ENCODE peak calls at places on chromosomes 1 and 21, in eight cellular contexts. N, M, G, Q, Y, P, X and V are unnamed samples.

GRCh38 chr1:83499998-83500397 is 498.9 kb downstream of the TTLL7 start:
- DNase-seq in M (no peak), Q (no peak), N (no peak), P (no peak), G (no peak), X (no peak), Y (no peak), V (no peak)

GRCh38 chr1:99788896-99789295 is 22.5 kb upstream of the FRRS1 start:
- DNase-seq in N (no peak), P (no peak), Y (no peak), M (no peak), G (no peak), Q (no peak), X (no peak), V (no peak)

GRCh38 chr1:214441119-214441518 is 110.3 kb downstream of the PTPN14 start:
- DNase-seq in Y (no peak), G (no peak), X (no peak), Q (no peak), P (no peak), N (no peak), M (no peak), V (no peak)

GRCh38 chr1:3350441-3351261 is 103.8 kb upstream of the ARHGEF16 start:
- DNase-seq in N (no peak), Q (peak; percentile 81), G (no peak), M (no peak), Y (no peak), P (peak; percentile 45), X (peak; percentile 68), V (peak; percentile 35)

GRCh38 chr1:110215621-110216020 is 5.5 kb downstream of the KCNC4 start:
- DNase-seq in G (no peak), P (no peak), Y (no peak), N (no peak), X (no peak), M (no peak), Q (no peak), V (no peak)

GRCh38 chr1:7810395-7810794 is 26.3 kb downstream of the PER3 start:
- DNase-seq in Y (peak; percentile 24), G (no peak), N (no peak), X (no peak), P (no peak), M (peak; percentile 92), Q (no peak), V (no peak)

GRCh38 chr1:240217398-240217797 is 125.7 kb downstream of the FMN2 start:
- DNase-seq in Y (no peak), Q (no peak), P (no peak), N (no peak), G (no peak), X (no peak), M (no peak), V (no peak)

GRCh38 chr1:174222166-174222949 is 63.0 kb downstream of the RABGAP1L start:
- DNase-seq in X (no peak), Q (no peak), Y (no peak), N (no peak), P (no peak), G (no peak), M (no peak), V (no peak)

GRCh38 chr1:57279909-57280666 is 143.8 kb downstream of the DAB1 start:
- DNase-seq in P (no peak), Q (no peak), N (no peak), X (no peak), M (no peak), G (peak; percentile 78), Y (no peak), V (no peak)

GRCh38 chr1:200452850-200453543 is 43.2 kb upstream of the ZNF281 start:
- DNase-seq in Q (no peak), G (no peak), Y (no peak), N (no peak), P (peak; percentile 39), M (no peak), X (no peak), V (no peak)

GRCh38 chr1:198764748-198765147 is 125.9 kb downstream of the PTPRC start:
- DNase-seq in Y (no peak), N (no peak), M (no peak), Q (no peak), P (no peak), X (no peak), G (no peak), V (no peak)

GRCh38 chr1:119868176-119868575 is 28.1 kb downstream of the ADAM30 start:
- DNase-seq in X (no peak), N (no peak), G (no peak), P (no peak), M (no peak), Y (no peak), Q (no peak), V (no peak)

GRCh38 chr1:157115429-157115838 is 15.8 kb upstream of the ETV3L start:
- DNase-seq in Q (no peak), G (no peak), Y (no peak), X (no peak), M (no peak), P (no peak), N (no peak), V (no peak)

GRCh38 chr1:95096218-95096841 is 20.8 kb upstream of the TLCD4 start:
- DNase-seq in X (no peak), M (no peak), Q (no peak), G (no peak), Y (no peak), N (no peak), P (no peak), V (no peak)

GRCh38 chr1:85258536-85259117 is 835 bp downstream of the C1orf52 start:
- DNase-seq in N (no peak), Y (no peak), P (peak; percentile 88), G (no peak), M (peak; percentile 26), X (no peak), Q (no peak), V (no peak)

GRCh38 chr1:119327436-119328155 is 41.0 kb upstream of the HAO2 start:
- DNase-seq in G (peak; percentile 85), X (peak; percentile 57), Y (no peak), N (no peak), P (peak; percentile 67), M (peak; percentile 53), Q (no peak), V (peak; percentile 78)

GRCh38 chr1:238900334-238900865 is 486.0 kb upstream of the CHRM3 start:
- DNase-seq in M (no peak), G (no peak), N (no peak), X (no peak), P (no peak), Q (no peak), Y (no peak), V (no peak)

GRCh38 chr1:220874201-220874655 is 5.0 kb upstream of the HLX start:
- DNase-seq in Y (peak; percentile 42), X (no peak), N (no peak), G (peak; percentile 69), Q (no peak), M (peak; percentile 61), P (peak; percentile 73), V (peak; percentile 52)

GRCh38 chr1:177945943-177946650 is 23.8 kb downstream of the SEC16B start:
- DNase-seq in Y (no peak), M (peak; percentile 61), G (peak; percentile 76), Q (peak; percentile 70), P (peak; percentile 82), N (no peak), X (peak; percentile 82), V (peak; percentile 57)

GRCh38 chr1:65509912-65510680 is 89.6 kb downstream of the LEPR start:
- DNase-seq in Q (no peak), G (no peak), X (no peak), P (no peak), N (no peak), M (no peak), Y (no peak), V (no peak)

GRCh38 chr21:35138665-35139381 is 89.7 kb upstream of the RUNX1 start:
- DNase-seq in G (peak; percentile 17), N (peak; percentile 71), Y (no peak), M (no peak), X (no peak), P (no peak), Q (no peak), V (no peak)

GRCh38 chr1:1343811-1344421 is 5.3 kb downstream of the DVL1 start:
- DNase-seq in N (no peak), P (no peak), G (no peak), Q (no peak), Y (no peak), M (no peak), X (no peak), V (no peak)

GRCh38 chr1:156801409-156802121 is 15.1 kb downstream of the SH2D2A start:
- DNase-seq in G (peak; percentile 30), Y (no peak), M (no peak), N (no peak), X (no peak), P (no peak), Q (no peak), V (peak; percentile 80)

GRCh38 chr1:159935719-159936283 is 9.6 kb downstream of the IGSF9 start:
- DNase-seq in G (no peak), Q (no peak), Y (no peak), X (no peak), N (no peak), M (no peak), P (no peak), V (no peak)

GRCh38 chr1:11394592-11395229 is 84.2 kb upstream of the DISP3 start:
- DNase-seq in Q (no peak), Y (no peak), N (no peak), M (no peak), G (peak; percentile 23), P (no peak), X (no peak), V (no peak)

GRCh38 chr1:192949783-192950182 is 109.4 kb downstream of the UCHL5 start:
- DNase-seq in N (no peak), P (peak; percentile 29), M (no peak), Y (no peak), G (no peak), X (no peak), Q (no peak), V (no peak)
- TF ChIP-seq CTCF in N (no peak), P (no peak), M (no peak), Y (no peak), G (no peak), X (no peak), Q (no peak), V (no peak)

DNA sequence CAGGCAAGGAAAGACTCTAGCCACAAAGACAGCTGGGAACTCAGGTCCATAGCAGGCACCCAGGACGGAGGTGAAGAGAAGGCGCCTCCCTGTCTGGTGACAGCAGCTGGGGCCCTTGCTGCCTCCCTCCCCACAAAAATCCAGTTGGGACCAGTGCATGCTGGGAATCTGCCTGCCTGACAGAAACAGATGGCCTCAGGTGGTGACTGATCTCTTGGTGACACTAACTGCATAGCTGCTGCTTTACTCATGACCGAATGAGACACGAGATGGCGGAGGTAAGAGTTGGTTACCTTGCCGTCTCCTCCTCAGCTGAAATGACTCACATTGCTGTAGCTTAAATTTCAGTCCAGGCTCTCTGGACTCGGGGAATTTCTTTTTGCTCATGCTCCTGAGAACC is 130.3 kb downstream of the FGGY start:
- DNase-seq in Q (no peak), P (no peak), X (no peak), M (peak; percentile 41), N (no peak), G (peak; percentile 42), Y (peak; percentile 68), V (no peak)
- H3K27ac ChIP-seq in Q (no peak overlapping the region), P (no peak overlapping the region), X (no peak overlapping the region), M (no peak overlapping the region), N (no peak overlapping the region), G (peak overlapping the region; percentile 65), Y (no peak overlapping the region), V (no peak overlapping the region)

GRCh38 chr1:44808938-44809917 is 905 bp downstream of the BTBD19 start:
- DNase-seq in N (peak; percentile 96), M (peak; percentile 72), Y (no peak), Q (peak; percentile 73), G (peak; percentile 79), X (peak; percentile 64), P (no peak), V (peak; percentile 69)
- H3K9me3 ChIP-seq in N (no peaks in the 10 kb centered on the region), M (no peaks in the 10 kb centered on the region), Y (no peaks in the 10 kb centered on the region), Q (no peaks in the 10 kb centered on the region), G (no peaks in the 10 kb centered on the region), X (no peaks in the 10 kb centered on the region), P (no peaks in the 10 kb centered on the region), V (no peaks in the 10 kb centered on the region)

GRCh38 chr1:33029209-33029608 is 7.5 kb downstream of the AK2 start:
- DNase-seq in P (no peak), Q (no peak), X (no peak), M (no peak), Y (no peak), N (no peak), G (no peak), V (no peak)
- TF ChIP-seq CTCF in P (no peak), Q (no peak), X (no peak), M (no peak), Y (no peak), N (no peak), G (no peak), V (no peak)